ENCODE peak calls at places on chromosomes 16 and 17, in eight cellular contexts. One of them, this sample, is unnamed.

GRCh38 chr17:34319087-34319486 is at the start of gene CCL8:
- DNase-seq in AG04450: no peak
- DNase-seq in NCI-H2171 treated with DMSO at 0.1 percent for 48 hours: no peak
- DNase-seq in Jurkat, Clone E6-1: no peak
- DNase-seq in glutamatergic neuron: no peak
- DNase-seq in T-cell: no peak
- DNase-seq in stimulated activated CD8-positive, alpha-beta memory T cell treated with anti-CD3 and anti-CD28 coated beads, Interleukin-2, amount 100 ng/mL, for 1 hour: no peak
- DNase-seq in BJ: no peak
- DNase-seq in this sample: no peak

GRCh38 chr16:3317315-3317999 is 12.2 kb downstream of the ZNF75A start:
- DNase-seq in T-cell: no peak
- DNase-seq in stimulated activated CD8-positive, alpha-beta memory T cell treated with anti-CD3 and anti-CD28 coated beads, Interleukin-2, amount 100 ng/mL, for 1 hour: no peak
- DNase-seq in AG04450: no peak
- DNase-seq in BJ: no peak
- DNase-seq in glutamatergic neuron: no peak
- DNase-seq in NCI-H2171 treated with DMSO at 0.1 percent for 48 hours: peak; percentile 18
- DNase-seq in Jurkat, Clone E6-1: no peak
- DNase-seq in this sample: no peak

GRCh38 chr16:17238285-17239028 is 232.3 kb downstream of the XYLT1 start:
- DNase-seq in stimulated activated CD8-positive, alpha-beta memory T cell treated with anti-CD3 and anti-CD28 coated beads, Interleukin-2, amount 100 ng/mL, for 1 hour: no peak
- DNase-seq in Jurkat, Clone E6-1: no peak
- DNase-seq in T-cell: no peak
- DNase-seq in NCI-H2171 treated with DMSO at 0.1 percent for 48 hours: no peak
- DNase-seq in BJ: no peak
- DNase-seq in AG04450: no peak
- DNase-seq in glutamatergic neuron: no peak
- DNase-seq in this sample: no peak

GRCh38 chr16:71895679-71896385 is 501 bp downstream of the IST1 start:
- DNase-seq in glutamatergic neuron: peak; percentile 56
- DNase-seq in T-cell: peak; percentile 39
- DNase-seq in stimulated activated CD8-positive, alpha-beta memory T cell treated with anti-CD3 and anti-CD28 coated beads, Interleukin-2, amount 100 ng/mL, for 1 hour: peak; percentile 10
- DNase-seq in NCI-H2171 treated with DMSO at 0.1 percent for 48 hours: peak; percentile 16
- DNase-seq in Jurkat, Clone E6-1: no peak
- DNase-seq in BJ: no peak
- DNase-seq in AG04450: no peak
- DNase-seq in this sample: no peak

GRCh38 chr17:76688165-76688622 is 22.6 kb downstream of the MXRA7 start:
- DNase-seq in AG04450: no peak
- DNase-seq in stimulated activated CD8-positive, alpha-beta memory T cell treated with anti-CD3 and anti-CD28 coated beads, Interleukin-2, amount 100 ng/mL, for 1 hour: no peak
- DNase-seq in NCI-H2171 treated with DMSO at 0.1 percent for 48 hours: no peak
- DNase-seq in glutamatergic neuron: no peak
- DNase-seq in Jurkat, Clone E6-1: no peak
- DNase-seq in BJ: no peak
- DNase-seq in T-cell: no peak
- DNase-seq in this sample: no peak

GRCh38 chr16:66717112-66717675 is 20.7 kb upstream of the CMTM4 start:
- DNase-seq in glutamatergic neuron: peak; percentile 77
- DNase-seq in AG04450: peak; percentile 45
- DNase-seq in Jurkat, Clone E6-1: no peak
- DNase-seq in NCI-H2171 treated with DMSO at 0.1 percent for 48 hours: no peak
- DNase-seq in BJ: no peak
- DNase-seq in T-cell: no peak
- DNase-seq in stimulated activated CD8-positive, alpha-beta memory T cell treated with anti-CD3 and anti-CD28 coated beads, Interleukin-2, amount 100 ng/mL, for 1 hour: no peak
- DNase-seq in this sample: no peak

GRCh38 chr17:8188408-8188839 is 1.6 kb downstream of the BORCS6 start:
- DNase-seq in BJ: no peak
- DNase-seq in T-cell: peak; percentile 17
- DNase-seq in glutamatergic neuron: no peak
- DNase-seq in NCI-H2171 treated with DMSO at 0.1 percent for 48 hours: no peak
- DNase-seq in stimulated activated CD8-positive, alpha-beta memory T cell treated with anti-CD3 and anti-CD28 coated beads, Interleukin-2, amount 100 ng/mL, for 1 hour: no peak
- DNase-seq in Jurkat, Clone E6-1: no peak
- DNase-seq in AG04450: no peak
- DNase-seq in this sample: no peak

GRCh38 chr17:16171613-16172012 is 43.7 kb downstream of the NCOR1 start:
- DNase-seq in stimulated activated CD8-positive, alpha-beta memory T cell treated with anti-CD3 and anti-CD28 coated beads, Interleukin-2, amount 100 ng/mL, for 1 hour: no peak
- DNase-seq in NCI-H2171 treated with DMSO at 0.1 percent for 48 hours: no peak
- DNase-seq in Jurkat, Clone E6-1: no peak
- DNase-seq in BJ: peak; percentile 3
- DNase-seq in glutamatergic neuron: no peak
- DNase-seq in AG04450: no peak
- DNase-seq in T-cell: no peak
- DNase-seq in this sample: no peak

GRCh38 chr16:54090602-54091001 is 196.0 kb downstream of the IRX3 start:
- DNase-seq in NCI-H2171 treated with DMSO at 0.1 percent for 48 hours: no peak
- DNase-seq in glutamatergic neuron: no peak
- DNase-seq in AG04450: no peak
- DNase-seq in stimulated activated CD8-positive, alpha-beta memory T cell treated with anti-CD3 and anti-CD28 coated beads, Interleukin-2, amount 100 ng/mL, for 1 hour: no peak
- DNase-seq in BJ: no peak
- DNase-seq in Jurkat, Clone E6-1: no peak
- DNase-seq in T-cell: no peak
- DNase-seq in this sample: no peak

GRCh38 chr17:44796731-44797130 is 33.4 kb downstream of the GJC1 start:
- DNase-seq in BJ: no peak
- DNase-seq in NCI-H2171 treated with DMSO at 0.1 percent for 48 hours: no peak
- DNase-seq in Jurkat, Clone E6-1: no peak
- DNase-seq in stimulated activated CD8-positive, alpha-beta memory T cell treated with anti-CD3 and anti-CD28 coated beads, Interleukin-2, amount 100 ng/mL, for 1 hour: no peak
- DNase-seq in T-cell: no peak
- DNase-seq in AG04450: no peak
- DNase-seq in glutamatergic neuron: no peak
- DNase-seq in this sample: no peak